ENCODE peak calls at places on chromosomes 6 and 20, in six cellular contexts. F is pancreas; R is tibial artery; Z is AG04449; K is stimulated activated CD8-positive, alpha-beta memory T cell treated with anti-CD3 and anti-CD28 coated beads, Interleukin-2, amount 100 ng/mL, for 48 hours; N is esophagus squamous epithelium. S is an unnamed sample.

GRCh38 chr6:130906736-130907381 is 79.7 kb downstream of the SMLR1 start:
- DNase-seq in F (no peak), R (no peak), Z (peak), N (no peak), K (no peak), S (no peak)

GRCh38 chr6:53189554-53189953 is 40.9 kb upstream of the GCM1 start:
- DNase-seq in N (no peak), R (no peak), F (no peak), K (no peak), Z (peak), S (no peak)

GRCh38 chr20:36865076-36865860 is 10.7 kb upstream of the TLDC2 start:
- DNase-seq in R (no peak), K (no peak), Z (no peak), F (no peak), N (no peak), S (peak)

GRCh38 chr20:19968488-19969073 is 48.6 kb upstream of the NAA20 start:
- DNase-seq in F (no peak), N (no peak), R (no peak), Z (no peak), K (no peak), S (peak)

GRCh38 chr20:17705916-17706315 is 6.2 kb downstream of the BANF2 start:
- DNase-seq in Z (no peak), F (no peak), N (no peak), K (no peak), R (no peak), S (no peak)

GRCh38 chr6:52503344-52503747 is 73.5 kb downstream of the TRAM2 start:
- DNase-seq in R (no peak), F (peak), Z (no peak), N (no peak), K (no peak), S (peak)

GRCh38 chr20:56393133-56393472 is 658 bp downstream of the CSTF1 start:
- DNase-seq in N (no peak), Z (no peak), F (no peak), K (no peak), R (no peak), S (no peak)

GRCh38 chr20:62358171-62358719 is 8.9 kb downstream of the LAMA5 start:
- DNase-seq in K (no peak), R (peak), Z (no peak), F (peak), N (no peak), S (peak)

GRCh38 chr6:110661426-110661825 is 153.8 kb downstream of the CDK19 start:
- DNase-seq in N (no peak), R (no peak), F (no peak), K (no peak), Z (no peak), S (no peak)

GRCh38 chr6:72525821-72526550 is 95.9 kb upstream of the KCNQ5 start:
- DNase-seq in K (no peak), N (no peak), Z (peak), R (no peak), F (no peak), S (no peak)

GRCh38 chr20:8144282-8145245 is 12.5 kb downstream of the PLCB1 start:
- DNase-seq in Z (peak), F (no peak), R (no peak), K (no peak), N (no peak), S (no peak)

GRCh38 chr6:28567506-28567905 is 41.8 kb downstream of the GPX5 start:
- DNase-seq in Z (no peak), N (no peak), K (no peak), R (no peak), F (no peak), S (no peak)

GRCh38 chr6:83403191-83403590 is 27.7 kb downstream of the ME1 start:
- DNase-seq in N (no peak), F (no peak), K (no peak), R (no peak), Z (no peak), S (no peak)

GRCh38 chr6:14472964-14473363 is 355.4 kb downstream of the CD83 start:
- DNase-seq in R (no peak), F (no peak), N (no peak), K (no peak), Z (no peak), S (no peak)

GRCh38 chr6:71499667-71500066 is 211.1 kb downstream of the OGFRL1 start:
- DNase-seq in F (no peak), K (no peak), N (no peak), Z (no peak), R (no peak), S (no peak)

GRCh38 chr20:408843-409696 is 971 bp downstream of the RBCK1 start:
- DNase-seq in R (peak), N (no peak), F (no peak), Z (no peak), K (no peak), S (no peak)

GRCh38 chr20:35200255-35200654 is 26.2 kb upstream of the MMP24 start:
- DNase-seq in Z (peak), N (no peak), R (no peak), F (no peak), K (no peak), S (no peak)

GRCh38 chr6:25389501-25389900 is 110.3 kb downstream of the CARMIL1 start:
- DNase-seq in R (no peak), K (no peak), Z (no peak), F (no peak), N (no peak), S (no peak)

GRCh38 chr6:147023148-147023547 is 181.1 kb upstream of the STXBP5 start:
- DNase-seq in F (no peak), K (no peak), N (no peak), Z (no peak), R (no peak), S (no peak)

GRCh38 chr6:151054304-151054703 is 185.5 kb upstream of the AKAP12 start:
- DNase-seq in Z (no peak), K (no peak), N (no peak), R (no peak), F (no peak), S (no peak)

GRCh38 chr6:30963641-30964040 is 19.9 kb upstream of the MUC21 start:
- DNase-seq in R (no peak), F (no peak), N (no peak), K (no peak), Z (no peak), S (no peak)

GRCh38 chr6:104281370-104281769 is 578.3 kb downstream of the HACE1 start:
- DNase-seq in Z (no peak), R (no peak), N (no peak), K (no peak), F (no peak), S (no peak)

GRCh38 chr6:19465240-19465639 is 371.9 kb upstream of the ID4 start:
- DNase-seq in F (no peak), K (no peak), R (no peak), Z (no peak), N (no peak), S (peak)

GRCh38 chr20:47774081-47774777 is 11.1 kb downstream of the SULF2 start:
- DNase-seq in N (no peak), K (no peak), Z (no peak), F (no peak), R (no peak), S (no peak)

GRCh38 chr20:23409800-23410199 is 11.5 kb downstream of the NAPB start:
- DNase-seq in K (no peak), N (no peak), R (no peak), F (no peak), Z (no peak), S (no peak)

GRCh38 chr20:10922521-10922920 is 248.7 kb upstream of the JAG1 start:
- DNase-seq in R (no peak), N (no peak), Z (no peak), K (no peak), F (no peak), S (peak)

GRCh38 chr20:48758206-48758820 is 69.5 kb downstream of the PREX1 start:
- DNase-seq in K (no peak), R (no peak), F (no peak), Z (no peak), N (no peak), S (peak)